ENCODE peak calls at places on chromosomes 11 and 22, in four cellular contexts. One of them, this sample, is unnamed.

GRCh38 chr11:124297921-124298320 is 15.8 kb downstream of the OR8D1 start:
- DNase-seq in A549: no peak
- DNase-seq in suprapubic skin: no peak
- DNase-seq in tibial nerve: no peak
- DNase-seq in this sample: no peak

GRCh38 chr22:40739723-40740122 is 60.4 kb downstream of the MCHR1 start:
- DNase-seq in suprapubic skin: no peak
- DNase-seq in A549: no peak
- DNase-seq in tibial nerve: no peak
- DNase-seq in this sample: no peak

GRCh38 chr22:49760630-49761571 is 66.8 kb downstream of the BRD1 start:
- DNase-seq in suprapubic skin: peak
- DNase-seq in A549: no peak
- DNase-seq in tibial nerve: no peak
- DNase-seq in this sample: no peak

GRCh38 chr11:34345012-34345804 is 12.6 kb downstream of the ABTB2 start:
- DNase-seq in suprapubic skin: no peak
- DNase-seq in tibial nerve: peak
- DNase-seq in A549: peak
- DNase-seq in this sample: no peak

GRCh38 chr11:70230840-70231710 is 28.0 kb downstream of the FADD start:
- DNase-seq in tibial nerve: no peak
- DNase-seq in A549: no peak
- DNase-seq in suprapubic skin: no peak
- DNase-seq in this sample: no peak

GRCh38 chr11:83818349-83818748 is 532.2 kb upstream of the CCDC90B start:
- DNase-seq in tibial nerve: no peak
- DNase-seq in A549: peak
- DNase-seq in suprapubic skin: no peak
- DNase-seq in this sample: no peak

GRCh38 chr11:118353084-118353710 is 6.2 kb upstream of the UBE4A start:
- DNase-seq in suprapubic skin: no peak
- DNase-seq in A549: no peak
- DNase-seq in tibial nerve: no peak
- DNase-seq in this sample: no peak

GRCh38 chr11:126100681-126101080 is 38.0 kb upstream of the CDON start:
- DNase-seq in suprapubic skin: no peak
- DNase-seq in tibial nerve: no peak
- DNase-seq in A549: no peak
- DNase-seq in this sample: no peak

GRCh38 chr11:4697583-4697982 is at the start of gene OR51E2:
- DNase-seq in suprapubic skin: no peak
- DNase-seq in A549: no peak
- DNase-seq in tibial nerve: no peak
- DNase-seq in this sample: no peak

GRCh38 chr22:29840498-29840897 is 2.4 kb upstream of the ASCC2 start:
- DNase-seq in A549: no peak
- DNase-seq in suprapubic skin: no peak
- DNase-seq in tibial nerve: no peak
- DNase-seq in this sample: no peak

GRCh38 chr22:29838599-29838956 is 504 bp upstream of the ASCC2 start:
- DNase-seq in A549: no peak
- DNase-seq in suprapubic skin: no peak
- DNase-seq in tibial nerve: no peak
- DNase-seq in this sample: no peak

GRCh38 chr22:29833392-29833949 is 4.6 kb downstream of the ASCC2 start:
- DNase-seq in suprapubic skin: no peak
- DNase-seq in tibial nerve: no peak
- DNase-seq in A549: no peak
- DNase-seq in this sample: no peak

GRCh38 chr22:29842172-29842571 is 4.1 kb upstream of the ASCC2 start:
- DNase-seq in A549: no peak
- DNase-seq in tibial nerve: no peak
- DNase-seq in suprapubic skin: no peak
- DNase-seq in this sample: no peak

DNA sequence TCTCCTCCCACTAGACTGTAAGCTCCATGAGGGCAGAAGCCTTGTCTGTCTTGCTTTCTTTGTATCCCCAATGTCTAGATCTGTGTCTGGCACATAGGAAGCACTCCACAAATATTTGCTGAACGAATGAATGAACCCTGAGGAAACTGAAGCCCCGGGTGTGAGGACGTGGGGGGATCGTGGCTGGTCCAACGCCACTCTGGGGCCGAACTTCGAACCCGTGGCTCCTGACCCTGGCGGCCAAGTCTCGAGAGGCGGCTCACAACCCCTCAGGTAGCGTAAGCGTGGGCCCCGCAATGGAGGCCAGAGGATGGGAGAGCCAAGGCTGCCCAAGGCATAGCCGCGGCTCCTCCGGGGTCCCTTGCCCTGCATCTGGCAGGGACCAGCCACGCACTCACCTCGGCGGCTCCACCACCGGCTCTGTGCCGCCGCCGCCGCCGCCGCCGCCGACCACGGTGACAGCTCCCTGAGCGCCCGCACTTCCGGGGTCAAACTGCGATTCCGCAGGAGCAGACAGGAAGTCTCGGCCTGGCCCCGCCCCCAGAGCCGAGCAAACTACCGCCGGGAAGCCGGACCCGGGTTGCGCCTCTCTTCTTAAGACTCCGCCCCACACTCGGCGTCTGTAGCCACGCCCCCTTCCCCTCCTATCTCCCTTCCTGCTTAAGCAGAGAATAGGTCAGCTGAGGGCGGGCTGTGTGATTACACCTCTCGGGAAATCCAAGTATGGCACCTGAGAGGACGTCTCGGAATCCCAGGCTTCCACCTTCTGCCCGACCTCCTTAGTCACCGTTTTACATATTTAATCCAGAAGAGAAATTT is at the start of gene ASCC2:
- DNase-seq in A549: peak
- DNase-seq in tibial nerve: peak
- DNase-seq in suprapubic skin: peak
- DNase-seq in this sample: peak
- TF ChIP-seq EP300 in A549: no peak
- TF ChIP-seq EP300 in tibial nerve: peak
- TF ChIP-seq EP300 in suprapubic skin: no peak
- TF ChIP-seq EP300 in this sample: no peak

DNA sequence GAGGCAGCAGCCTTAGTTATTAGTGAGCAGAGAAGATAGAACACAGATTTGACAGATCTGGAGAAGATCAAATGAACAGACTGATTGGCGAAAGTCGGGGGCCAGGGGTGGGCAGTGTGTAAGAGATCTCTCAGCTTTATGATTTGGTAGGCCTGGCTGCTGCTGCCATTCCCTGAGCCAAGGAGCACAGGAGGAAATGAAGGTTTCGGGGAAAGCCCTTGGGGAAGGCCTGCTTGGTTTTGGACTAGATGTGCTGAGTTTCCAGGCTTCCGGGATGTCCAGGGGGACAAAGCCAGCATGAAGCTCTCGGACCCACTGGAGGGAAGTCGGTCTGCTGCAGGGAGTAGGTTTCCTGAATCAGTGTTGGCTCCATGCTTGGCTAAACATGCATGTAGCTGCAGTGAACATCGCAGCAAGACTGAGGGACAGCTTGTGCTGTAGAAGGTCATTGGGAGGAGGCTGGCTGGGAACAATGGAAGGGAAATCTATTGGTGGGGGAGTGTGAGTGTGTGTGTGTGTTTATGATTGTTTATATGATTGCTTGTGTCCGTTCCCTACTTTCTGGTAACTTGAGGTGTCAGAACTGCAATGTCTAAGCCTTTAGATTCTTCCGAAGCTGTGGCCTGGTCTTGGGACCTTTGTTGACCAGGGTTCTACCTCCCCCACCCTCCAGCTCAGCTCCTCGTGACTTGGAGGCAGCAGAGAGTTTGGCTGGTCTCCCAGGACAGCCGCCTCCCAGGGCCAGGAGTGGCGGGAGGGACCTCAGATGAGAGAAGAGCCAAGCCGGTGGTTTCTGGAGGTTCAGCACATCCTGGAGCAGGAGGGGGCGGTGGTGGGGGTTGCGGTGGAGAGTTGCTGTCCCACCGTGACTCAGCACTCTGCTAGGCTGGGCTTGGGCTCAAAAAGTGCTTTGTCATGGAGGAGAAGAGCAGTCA is 4.0 kb upstream of the FTH1 start:
- DNase-seq in tibial nerve: peak
- DNase-seq in A549: peak
- DNase-seq in suprapubic skin: peak
- DNase-seq in this sample: peak
- TF ChIP-seq EP300 in tibial nerve: peak
- TF ChIP-seq EP300 in A549: peak
- TF ChIP-seq EP300 in suprapubic skin: peak
- TF ChIP-seq EP300 in this sample: peak

GRCh38 chr11:94767701-94768601 is at the start of gene AMOTL1:
- DNase-seq in A549: peak
- DNase-seq in suprapubic skin: peak
- DNase-seq in tibial nerve: peak
- DNase-seq in this sample: peak

GRCh38 chr11:94767292-94767690 is 865 bp upstream of the AMOTL1 start:
- DNase-seq in tibial nerve: no peak
- DNase-seq in suprapubic skin: no peak
- DNase-seq in A549: no peak
- DNase-seq in this sample: no peak

GRCh38 chr11:94769897-94770296 is 1.7 kb downstream of the AMOTL1 start:
- DNase-seq in suprapubic skin: no peak
- DNase-seq in A549: no peak
- DNase-seq in tibial nerve: no peak
- DNase-seq in this sample: no peak

GRCh38 chr11:94768602-94769511 is 701 bp downstream of the AMOTL1 start:
- DNase-seq in A549: no peak
- DNase-seq in suprapubic skin: peak
- DNase-seq in tibial nerve: peak
- DNase-seq in this sample: no peak

GRCh38 chr11:94766656-94767291 is 1.4 kb upstream of the AMOTL1 start:
- DNase-seq in A549: no peak
- DNase-seq in suprapubic skin: no peak
- DNase-seq in tibial nerve: no peak
- DNase-seq in this sample: no peak
- TF ChIP-seq EP300 in A549: no peak
- TF ChIP-seq EP300 in suprapubic skin: no peak
- TF ChIP-seq EP300 in tibial nerve: no peak
- TF ChIP-seq EP300 in this sample: peak

DNA sequence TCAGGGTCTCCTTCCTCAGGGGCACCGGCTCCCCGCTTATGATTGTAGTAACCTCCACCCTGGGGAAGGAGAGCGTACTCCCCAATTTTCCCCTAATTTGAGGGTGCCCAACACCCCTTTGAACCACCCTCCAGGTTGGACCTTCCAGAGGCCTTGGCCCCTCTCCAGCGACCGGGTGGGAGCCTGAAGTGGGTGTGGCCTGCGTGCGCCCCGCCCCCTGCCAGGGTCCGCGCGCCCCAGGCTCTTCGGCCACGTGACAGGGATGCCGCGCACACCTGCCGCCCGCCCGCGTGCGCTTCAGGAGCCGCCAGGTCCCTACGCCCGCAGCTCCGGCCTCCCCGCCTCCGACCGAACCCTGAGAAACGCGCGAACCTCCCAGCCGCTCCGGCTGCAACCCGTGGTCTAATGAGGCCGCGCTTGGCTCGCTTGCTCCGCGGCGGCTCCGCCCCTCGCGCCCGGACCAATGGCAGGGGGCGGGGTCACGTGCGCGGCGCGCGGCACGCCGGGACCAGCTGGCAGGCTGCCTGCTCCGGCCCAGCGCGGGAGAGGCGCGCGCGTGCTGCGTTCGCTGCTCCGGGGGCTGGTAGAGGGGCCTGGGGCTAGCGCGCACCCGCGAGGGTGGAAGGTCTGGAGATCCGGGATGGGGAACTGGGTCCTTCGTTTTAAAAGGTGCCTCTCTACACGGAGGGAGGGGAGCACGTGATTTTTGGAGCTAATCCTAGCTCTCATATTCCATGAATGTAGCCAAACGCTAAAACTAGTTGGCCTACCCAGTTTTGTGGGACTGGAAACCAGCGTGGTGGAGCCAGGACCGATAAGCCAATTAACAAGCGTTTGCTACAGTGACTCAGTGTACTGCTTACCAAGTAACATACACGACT is at the start of gene FOXRED2:
- DNase-seq in A549: peak
- DNase-seq in tibial nerve: peak
- DNase-seq in suprapubic skin: peak
- DNase-seq in this sample: peak
- TF ChIP-seq EP300 in A549: no peak
- TF ChIP-seq EP300 in tibial nerve: peak
- TF ChIP-seq EP300 in suprapubic skin: no peak
- TF ChIP-seq EP300 in this sample: no peak

DNA sequence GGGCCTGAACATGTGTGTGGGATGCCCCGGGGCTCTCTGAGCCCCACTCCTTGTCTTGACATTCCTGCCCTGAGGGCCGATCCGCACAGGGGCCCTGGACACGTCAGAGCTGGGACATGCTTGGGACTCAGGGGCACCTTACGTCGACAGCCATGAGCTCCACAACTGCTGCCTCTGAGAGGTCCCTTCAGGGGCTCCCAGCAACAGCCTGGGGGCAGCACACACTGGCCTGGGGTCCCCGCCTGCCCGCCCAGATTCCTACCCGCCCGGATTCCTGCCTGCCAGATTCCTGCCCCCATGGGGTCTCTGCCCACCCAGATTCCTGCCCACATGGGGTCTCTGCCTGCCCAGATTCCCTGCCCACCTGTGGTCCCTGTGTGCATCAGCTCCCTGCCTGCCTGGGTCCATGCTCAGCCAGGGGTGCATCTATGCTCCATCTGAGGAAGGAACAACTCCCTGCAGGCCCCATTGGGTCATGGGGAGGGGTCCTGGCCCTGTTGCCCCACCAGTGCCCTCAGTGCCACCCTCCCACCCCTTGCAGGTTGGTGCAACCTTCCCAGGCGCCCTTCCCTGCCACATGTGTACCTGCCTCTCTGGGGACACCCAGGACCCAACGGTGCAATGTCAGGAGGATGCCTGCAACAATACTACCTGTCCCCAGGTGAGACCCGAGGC is 35.7 kb downstream of the MUC5B start:
- DNase-seq in A549: no peak
- DNase-seq in tibial nerve: no peak
- DNase-seq in suprapubic skin: no peak
- DNase-seq in this sample: no peak
- TF ChIP-seq EP300 in A549: no peak
- TF ChIP-seq EP300 in tibial nerve: no peak
- TF ChIP-seq EP300 in suprapubic skin: no peak
- TF ChIP-seq EP300 in this sample: no peak